ENCODE peak calls at places on chromosomes 11 and 22, in six cellular contexts. S is fibroblast of lung, I is dorsolateral prefrontal cortex, J is mucosa of descending colon, H is neural progenitor cell, A is GM13977. P is an unnamed sample.

GRCh38 chr11:12680246-12680939 is 6.2 kb downstream of the TEAD1 start:
- DNase-seq in S (peak), I (peak), J (peak), H (peak), A (no peak), P (no peak)

GRCh38 chr11:76266269-76266668 is 60.0 kb upstream of the WNT11 start:
- DNase-seq in S (peak), I (no peak), J (no peak), H (no peak), A (no peak), P (no peak)

GRCh38 chr22:23109441-23109978 is 32.3 kb downstream of the RSPH14 start:
- DNase-seq in S (no peak), I (no peak), J (no peak), H (no peak), A (no peak), P (no peak)

GRCh38 chr11:71339178-71339881 is 87.0 kb upstream of the SHANK2 start:
- DNase-seq in S (no peak), I (no peak), J (peak), H (no peak), A (no peak), P (no peak)

GRCh38 chr11:26891501-26891900 is 102.4 kb upstream of the FIBIN start:
- DNase-seq in S (no peak), I (no peak), J (no peak), H (no peak), A (no peak), P (no peak)

GRCh38 chr11:132994038-132994502 is 538.2 kb downstream of the OPCML start:
- DNase-seq in S (no peak), I (no peak), J (no peak), H (peak), A (no peak), P (no peak)

GRCh38 chr22:46569055-46569847 is 31.8 kb upstream of the CELSR1 start:
- DNase-seq in S (no peak), I (no peak), J (no peak), H (peak), A (no peak), P (no peak)

GRCh38 chr22:19448076-19448607 is 631 bp upstream of the C22orf39 start:
- DNase-seq in S (peak), I (no peak), J (peak), H (peak), A (peak), P (peak)

GRCh38 chr22:46380581-46380980 is 45.1 kb downstream of the TRMU start:
- DNase-seq in S (no peak), I (no peak), J (no peak), H (no peak), A (no peak), P (no peak)

GRCh38 chr11:18720086-18720810 is 5.7 kb downstream of the IGSF22 start:
- DNase-seq in S (no peak), I (no peak), J (no peak), H (peak), A (no peak), P (no peak)

GRCh38 chr11:13594045-13594444 is 74.4 kb upstream of the FAR1 start:
- DNase-seq in S (no peak), I (no peak), J (peak), H (no peak), A (no peak), P (no peak)

GRCh38 chr11:107731911-107732310 is 20.1 kb upstream of the SLN start:
- DNase-seq in S (no peak), I (no peak), J (no peak), H (no peak), A (no peak), P (no peak)

GRCh38 chr11:11407065-11407737 is 54.2 kb upstream of the CSNK2A3 start:
- DNase-seq in S (no peak), I (no peak), J (no peak), H (no peak), A (no peak), P (no peak)

GRCh38 chr11:116865696-116866095 is 28.3 kb upstream of the APOA1 start:
- DNase-seq in S (no peak), I (no peak), J (no peak), H (no peak), A (no peak), P (no peak)

GRCh38 chr22:49289822-49290221 is 537.9 kb downstream of the BRD1 start:
- DNase-seq in S (no peak), I (no peak), J (no peak), H (no peak), A (no peak), P (no peak)

GRCh38 chr22:20811171-20811570 is 37.3 kb downstream of the SERPIND1 start:
- DNase-seq in S (no peak), I (no peak), J (no peak), H (no peak), A (no peak), P (no peak)

GRCh38 chr22:38107692-38108515 is 2.6 kb downstream of the BAIAP2L2 start:
- DNase-seq in S (no peak), I (no peak), J (peak), H (no peak), A (no peak), P (no peak)

GRCh38 chr22:22111267-22111751 is 128.7 kb upstream of the TOP3B start:
- DNase-seq in S (peak), I (no peak), J (no peak), H (no peak), A (peak), P (peak)

GRCh38 chr11:14373941-14374646 is 15.1 kb upstream of the RRAS2 start:
- DNase-seq in S (peak), I (no peak), J (no peak), H (no peak), A (no peak), P (no peak)

GRCh38 chr22:27195104-27195503 is 537.7 kb downstream of the MIAT start:
- DNase-seq in S (no peak), I (no peak), J (peak), H (no peak), A (no peak), P (no peak)

GRCh38 chr11:11898648-11899047 is 56.9 kb downstream of the USP47 start:
- DNase-seq in S (no peak), I (no peak), J (no peak), H (no peak), A (no peak), P (peak)

GRCh38 chr22:38718414-38718813 is 12.7 kb downstream of the GTPBP1 start:
- DNase-seq in S (peak), I (no peak), J (peak), H (peak), A (no peak), P (no peak)

GRCh38 chr11:2553886-2554285 is 109.1 kb downstream of the KCNQ1 start:
- DNase-seq in S (no peak), I (no peak), J (no peak), H (no peak), A (no peak), P (no peak)

GRCh38 chr11:35491231-35491871 is 34.1 kb downstream of the PAMR1 start:
- DNase-seq in S (peak), I (no peak), J (no peak), H (no peak), A (no peak), P (no peak)

GRCh38 chr22:35480143-35480542 is 60.5 kb upstream of the RASD2 start:
- DNase-seq in S (no peak), I (no peak), J (peak), H (no peak), A (no peak), P (no peak)

GRCh38 chr22:27241430-27242110 is 560.0 kb downstream of the MN1 start:
- DNase-seq in S (no peak), I (no peak), J (no peak), H (no peak), A (no peak), P (no peak)

GRCh38 chr11:4025957-4026324 is 68.7 kb upstream of the RRM1 start:
- DNase-seq in S (peak), I (no peak), J (no peak), H (no peak), A (no peak), P (no peak)

GRCh38 chr22:31344369-31345330 is 1.5 kb downstream of the PATZ1 start:
- DNase-seq in S (peak), I (no peak), J (peak), H (peak), A (peak), P (no peak)

GRCh38 chr11:2200536-2200935 is 28.9 kb upstream of the TH start:
- DNase-seq in S (no peak), I (no peak), J (no peak), H (no peak), A (no peak), P (no peak)

GRCh38 chr22:22894740-22895731 is 7.4 kb downstream of the IGLL5 start:
- DNase-seq in S (no peak), I (no peak), J (no peak), H (no peak), A (no peak), P (no peak)

GRCh38 chr22:17112491-17113042 is 8.6 kb downstream of the TMEM121B start:
- DNase-seq in S (no peak), I (no peak), J (no peak), H (no peak), A (no peak), P (no peak)

GRCh38 chr11:76314741-76315090 is 66.2 kb downstream of the THAP12 start:
- DNase-seq in S (peak), I (no peak), J (no peak), H (no peak), A (no peak), P (no peak)

GRCh38 chr22:41048791-41049717 is 43.3 kb upstream of the EP300 start:
- DNase-seq in S (peak), I (peak), J (peak), H (peak), A (no peak), P (no peak)

DNA sequence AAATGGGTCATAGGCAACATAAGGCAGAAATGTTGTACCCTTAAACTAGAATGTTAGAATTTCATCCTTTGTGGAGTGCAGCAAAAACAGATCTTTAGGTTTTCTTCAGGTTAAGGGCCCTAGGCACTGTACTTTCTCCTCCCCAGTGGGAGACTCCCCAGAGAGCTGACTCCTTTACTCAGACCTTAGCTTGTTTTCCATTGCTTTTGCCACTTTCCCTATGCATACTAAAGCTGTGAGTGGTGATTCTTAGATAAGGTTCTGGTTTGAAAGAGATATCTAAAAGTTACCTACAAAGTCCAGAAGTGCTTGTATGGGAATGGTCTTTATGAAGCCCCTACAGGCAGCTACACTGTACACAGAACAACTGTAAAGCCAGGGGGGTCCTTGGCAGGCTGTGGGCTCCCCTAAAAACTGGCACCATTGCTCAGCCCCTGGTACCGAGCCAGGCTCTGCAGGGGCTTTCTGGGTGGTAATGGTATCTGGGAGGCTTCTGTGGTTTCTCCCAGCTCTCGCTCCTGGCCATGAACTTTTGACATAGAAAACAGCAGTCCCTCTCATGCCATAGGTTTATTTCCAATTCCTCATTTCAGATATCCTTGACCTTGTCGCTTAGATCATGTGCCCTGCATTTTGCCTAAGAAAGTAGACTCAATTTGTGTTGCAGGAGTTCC is 23.2 kb downstream of the AMOTL1 start:
- DNase-seq in S (no peak), I (no peak), J (no peak), H (no peak), A (no peak), P (no peak)
- TF ChIP-seq CTCF in S (no peak), I (no peak), J (no peak), H (no peak), A (no peak), P (no peak)

GRCh38 chr11:119155733-119156492 is 7.1 kb downstream of the ABCG4 start:
- DNase-seq in S (no peak), I (no peak), J (peak), H (peak), A (no peak), P (no peak)
- TF ChIP-seq CTCF in S (no peak), I (no peak), J (no peak), H (peak), A (peak), P (no peak)

GRCh38 chr22:25382762-25383161 is 163.3 kb downstream of the CRYBB2 start:
- DNase-seq in S (no peak), I (no peak), J (no peak), H (no peak), A (no peak), P (no peak)
- TF ChIP-seq CTCF in S (peak), I (no peak), J (no peak), H (no peak), A (peak), P (peak)

GRCh38 chr22:43110444-43110926 is at the start of gene BIK:
- DNase-seq in S (peak), I (no peak), J (peak), H (peak), A (peak), P (peak)
- TF ChIP-seq CTCF in S (peak), I (no peak), J (no peak), H (no peak), A (peak), P (peak)

GRCh38 chr11:118287006-118287405 is 17.5 kb upstream of the CD3E start:
- DNase-seq in S (no peak), I (no peak), J (no peak), H (no peak), A (no peak), P (no peak)

GRCh38 chr11:118289411-118289810 is 15.1 kb upstream of the CD3E start:
- DNase-seq in S (no peak), I (no peak), J (no peak), H (no peak), A (no peak), P (no peak)

GRCh38 chr11:118291453-118291852 is 13.1 kb upstream of the CD3E start:
- DNase-seq in S (peak), I (no peak), J (no peak), H (no peak), A (no peak), P (no peak)

GRCh38 chr11:118294053-118294452 is 10.5 kb upstream of the CD3E start:
- DNase-seq in S (no peak), I (no peak), J (no peak), H (no peak), A (no peak), P (no peak)

GRCh38 chr11:118290923-118291322 is 13.6 kb upstream of the CD3E start:
- DNase-seq in S (no peak), I (no peak), J (peak), H (peak), A (peak), P (peak)
- TF ChIP-seq CTCF in S (no peak), I (no peak), J (no peak), H (peak), A (peak), P (peak)